ENCODE peak calls at places on chromosomes 4 and X, in nine cellular contexts. One of them, this sample, is unnamed.

GRCh38 chr4:60250657-60251056 is 949.5 kb upstream of the ADGRL3 start:
- DNase-seq in T-helper 2 cell: no peak
- DNase-seq in activated CD8-positive, alpha-beta memory T cell treated with anti-CD3 and anti-CD28 coated beads for 48 hours: no peak
- DNase-seq in WTC11: no peak
- DNase-seq in right atrium auricular region: no peak
- DNase-seq in stimulated activated naive B cell treated with anti-CD40 and anti-IgM and Interleukin-4, amounts not matched to agents 10 μg/mL and 1 μg/mL and 100 μg/mL, for 72 hours: no peak
- DNase-seq in ecto neural progenitor cell: no peak
- DNase-seq in SIG-M5: no peak
- DNase-seq in mesenchymal stem cell: no peak
- DNase-seq in this sample: no peak

GRCh38 chr4:24881508-24882071 is 31.3 kb downstream of the CCDC149 start:
- DNase-seq in T-helper 2 cell: no peak
- DNase-seq in activated CD8-positive, alpha-beta memory T cell treated with anti-CD3 and anti-CD28 coated beads for 48 hours: no peak
- DNase-seq in WTC11: no peak
- DNase-seq in right atrium auricular region: no peak
- DNase-seq in stimulated activated naive B cell treated with anti-CD40 and anti-IgM and Interleukin-4, amounts not matched to agents 10 μg/mL and 1 μg/mL and 100 μg/mL, for 72 hours: no peak
- DNase-seq in ecto neural progenitor cell: no peak
- DNase-seq in SIG-M5: no peak
- DNase-seq in mesenchymal stem cell: no peak
- DNase-seq in this sample: no peak

GRCh38 chr4:7964890-7965662 is 25.4 kb upstream of the AFAP1 start:
- DNase-seq in T-helper 2 cell: peak
- DNase-seq in activated CD8-positive, alpha-beta memory T cell treated with anti-CD3 and anti-CD28 coated beads for 48 hours: no peak
- DNase-seq in WTC11: no peak
- DNase-seq in right atrium auricular region: peak
- DNase-seq in stimulated activated naive B cell treated with anti-CD40 and anti-IgM and Interleukin-4, amounts not matched to agents 10 μg/mL and 1 μg/mL and 100 μg/mL, for 72 hours: no peak
- DNase-seq in ecto neural progenitor cell: no peak
- DNase-seq in SIG-M5: no peak
- DNase-seq in mesenchymal stem cell: peak
- DNase-seq in this sample: peak

GRCh38 chr4:1045193-1045594 is 33.8 kb downstream of the FGFRL1 start:
- DNase-seq in T-helper 2 cell: no peak
- DNase-seq in activated CD8-positive, alpha-beta memory T cell treated with anti-CD3 and anti-CD28 coated beads for 48 hours: no peak
- DNase-seq in WTC11: no peak
- DNase-seq in right atrium auricular region: no peak
- DNase-seq in stimulated activated naive B cell treated with anti-CD40 and anti-IgM and Interleukin-4, amounts not matched to agents 10 μg/mL and 1 μg/mL and 100 μg/mL, for 72 hours: no peak
- DNase-seq in ecto neural progenitor cell: no peak
- DNase-seq in SIG-M5: no peak
- DNase-seq in mesenchymal stem cell: no peak
- DNase-seq in this sample: no peak

GRCh38 chr4:148344382-148344781 is 97.8 kb downstream of the NR3C2 start:
- DNase-seq in T-helper 2 cell: no peak
- DNase-seq in activated CD8-positive, alpha-beta memory T cell treated with anti-CD3 and anti-CD28 coated beads for 48 hours: no peak
- DNase-seq in WTC11: no peak
- DNase-seq in right atrium auricular region: no peak
- DNase-seq in stimulated activated naive B cell treated with anti-CD40 and anti-IgM and Interleukin-4, amounts not matched to agents 10 μg/mL and 1 μg/mL and 100 μg/mL, for 72 hours: no peak
- DNase-seq in ecto neural progenitor cell: no peak
- DNase-seq in SIG-M5: no peak
- DNase-seq in mesenchymal stem cell: no peak
- DNase-seq in this sample: no peak

GRCh38 chr4:159758061-159758460 is 655.2 kb downstream of the RAPGEF2 start:
- DNase-seq in T-helper 2 cell: no peak
- DNase-seq in activated CD8-positive, alpha-beta memory T cell treated with anti-CD3 and anti-CD28 coated beads for 48 hours: no peak
- DNase-seq in WTC11: no peak
- DNase-seq in right atrium auricular region: no peak
- DNase-seq in stimulated activated naive B cell treated with anti-CD40 and anti-IgM and Interleukin-4, amounts not matched to agents 10 μg/mL and 1 μg/mL and 100 μg/mL, for 72 hours: no peak
- DNase-seq in ecto neural progenitor cell: no peak
- DNase-seq in SIG-M5: no peak
- DNase-seq in mesenchymal stem cell: no peak
- DNase-seq in this sample: no peak

GRCh38 chr4:72666910-72667309 is 97.9 kb upstream of the ADAMTS3 start:
- DNase-seq in T-helper 2 cell: no peak
- DNase-seq in activated CD8-positive, alpha-beta memory T cell treated with anti-CD3 and anti-CD28 coated beads for 48 hours: no peak
- DNase-seq in WTC11: peak
- DNase-seq in right atrium auricular region: no peak
- DNase-seq in stimulated activated naive B cell treated with anti-CD40 and anti-IgM and Interleukin-4, amounts not matched to agents 10 μg/mL and 1 μg/mL and 100 μg/mL, for 72 hours: no peak
- DNase-seq in ecto neural progenitor cell: peak
- DNase-seq in SIG-M5: no peak
- DNase-seq in mesenchymal stem cell: no peak
- DNase-seq in this sample: no peak

GRCh38 chr4:122588453-122589238 is 32.2 kb downstream of the IL21 start:
- DNase-seq in T-helper 2 cell: no peak
- DNase-seq in activated CD8-positive, alpha-beta memory T cell treated with anti-CD3 and anti-CD28 coated beads for 48 hours: no peak
- DNase-seq in WTC11: no peak
- DNase-seq in right atrium auricular region: no peak
- DNase-seq in stimulated activated naive B cell treated with anti-CD40 and anti-IgM and Interleukin-4, amounts not matched to agents 10 μg/mL and 1 μg/mL and 100 μg/mL, for 72 hours: no peak
- DNase-seq in ecto neural progenitor cell: no peak
- DNase-seq in SIG-M5: peak
- DNase-seq in mesenchymal stem cell: peak
- DNase-seq in this sample: no peak

GRCh38 chr4:182745268-182745667 is 171.9 kb downstream of the DCTD start:
- DNase-seq in T-helper 2 cell: no peak
- DNase-seq in activated CD8-positive, alpha-beta memory T cell treated with anti-CD3 and anti-CD28 coated beads for 48 hours: no peak
- DNase-seq in WTC11: no peak
- DNase-seq in right atrium auricular region: no peak
- DNase-seq in stimulated activated naive B cell treated with anti-CD40 and anti-IgM and Interleukin-4, amounts not matched to agents 10 μg/mL and 1 μg/mL and 100 μg/mL, for 72 hours: no peak
- DNase-seq in ecto neural progenitor cell: no peak
- DNase-seq in SIG-M5: no peak
- DNase-seq in mesenchymal stem cell: no peak
- DNase-seq in this sample: no peak

GRCh38 chrX:154384284-154384892 is 5.3 kb downstream of the EMD start:
- DNase-seq in T-helper 2 cell: no peak
- DNase-seq in activated CD8-positive, alpha-beta memory T cell treated with anti-CD3 and anti-CD28 coated beads for 48 hours: no peak
- DNase-seq in WTC11: no peak
- DNase-seq in right atrium auricular region: no peak
- DNase-seq in stimulated activated naive B cell treated with anti-CD40 and anti-IgM and Interleukin-4, amounts not matched to agents 10 μg/mL and 1 μg/mL and 100 μg/mL, for 72 hours: no peak
- DNase-seq in ecto neural progenitor cell: no peak
- DNase-seq in SIG-M5: no peak
- DNase-seq in mesenchymal stem cell: peak
- DNase-seq in this sample: no peak

GRCh38 chr4:176753049-176753448 is 39.7 kb downstream of the VEGFC start:
- DNase-seq in T-helper 2 cell: no peak
- DNase-seq in activated CD8-positive, alpha-beta memory T cell treated with anti-CD3 and anti-CD28 coated beads for 48 hours: no peak
- DNase-seq in WTC11: no peak
- DNase-seq in right atrium auricular region: no peak
- DNase-seq in stimulated activated naive B cell treated with anti-CD40 and anti-IgM and Interleukin-4, amounts not matched to agents 10 μg/mL and 1 μg/mL and 100 μg/mL, for 72 hours: no peak
- DNase-seq in ecto neural progenitor cell: no peak
- DNase-seq in SIG-M5: no peak
- DNase-seq in mesenchymal stem cell: peak
- DNase-seq in this sample: no peak

GRCh38 chr4:179196511-179196910 is 1754.3 kb upstream of the AGA start:
- DNase-seq in T-helper 2 cell: no peak
- DNase-seq in activated CD8-positive, alpha-beta memory T cell treated with anti-CD3 and anti-CD28 coated beads for 48 hours: no peak
- DNase-seq in WTC11: no peak
- DNase-seq in right atrium auricular region: no peak
- DNase-seq in stimulated activated naive B cell treated with anti-CD40 and anti-IgM and Interleukin-4, amounts not matched to agents 10 μg/mL and 1 μg/mL and 100 μg/mL, for 72 hours: no peak
- DNase-seq in ecto neural progenitor cell: no peak
- DNase-seq in SIG-M5: no peak
- DNase-seq in mesenchymal stem cell: peak
- DNase-seq in this sample: no peak

GRCh38 chr4:38948551-38948950 is 80.9 kb downstream of the FAM114A1 start:
- DNase-seq in T-helper 2 cell: no peak
- DNase-seq in activated CD8-positive, alpha-beta memory T cell treated with anti-CD3 and anti-CD28 coated beads for 48 hours: no peak
- DNase-seq in WTC11: no peak
- DNase-seq in right atrium auricular region: peak
- DNase-seq in stimulated activated naive B cell treated with anti-CD40 and anti-IgM and Interleukin-4, amounts not matched to agents 10 μg/mL and 1 μg/mL and 100 μg/mL, for 72 hours: no peak
- DNase-seq in ecto neural progenitor cell: no peak
- DNase-seq in SIG-M5: no peak
- DNase-seq in mesenchymal stem cell: peak
- DNase-seq in this sample: no peak

GRCh38 chr4:139940600-139940999 is 213.4 kb downstream of the MAML3 start:
- DNase-seq in T-helper 2 cell: no peak
- DNase-seq in activated CD8-positive, alpha-beta memory T cell treated with anti-CD3 and anti-CD28 coated beads for 48 hours: no peak
- DNase-seq in WTC11: no peak
- DNase-seq in right atrium auricular region: no peak
- DNase-seq in stimulated activated naive B cell treated with anti-CD40 and anti-IgM and Interleukin-4, amounts not matched to agents 10 μg/mL and 1 μg/mL and 100 μg/mL, for 72 hours: no peak
- DNase-seq in ecto neural progenitor cell: no peak
- DNase-seq in SIG-M5: no peak
- DNase-seq in mesenchymal stem cell: no peak
- DNase-seq in this sample: no peak

GRCh38 chr4:38753021-38753806 is 29.6 kb downstream of the TLR10 start:
- DNase-seq in T-helper 2 cell: no peak
- DNase-seq in activated CD8-positive, alpha-beta memory T cell treated with anti-CD3 and anti-CD28 coated beads for 48 hours: no peak
- DNase-seq in WTC11: peak
- DNase-seq in right atrium auricular region: peak
- DNase-seq in stimulated activated naive B cell treated with anti-CD40 and anti-IgM and Interleukin-4, amounts not matched to agents 10 μg/mL and 1 μg/mL and 100 μg/mL, for 72 hours: no peak
- DNase-seq in ecto neural progenitor cell: peak
- DNase-seq in SIG-M5: no peak
- DNase-seq in mesenchymal stem cell: peak
- DNase-seq in this sample: no peak

GRCh38 chr4:10245761-10246160 is 129.2 kb upstream of the WDR1 start:
- DNase-seq in T-helper 2 cell: no peak
- DNase-seq in activated CD8-positive, alpha-beta memory T cell treated with anti-CD3 and anti-CD28 coated beads for 48 hours: no peak
- DNase-seq in WTC11: no peak
- DNase-seq in right atrium auricular region: no peak
- DNase-seq in stimulated activated naive B cell treated with anti-CD40 and anti-IgM and Interleukin-4, amounts not matched to agents 10 μg/mL and 1 μg/mL and 100 μg/mL, for 72 hours: no peak
- DNase-seq in ecto neural progenitor cell: no peak
- DNase-seq in SIG-M5: no peak
- DNase-seq in mesenchymal stem cell: no peak
- DNase-seq in this sample: no peak

GRCh38 chr4:8580321-8581093 is at the start of gene GPR78:
- DNase-seq in T-helper 2 cell: no peak
- DNase-seq in activated CD8-positive, alpha-beta memory T cell treated with anti-CD3 and anti-CD28 coated beads for 48 hours: peak
- DNase-seq in WTC11: peak
- DNase-seq in right atrium auricular region: no peak
- DNase-seq in stimulated activated naive B cell treated with anti-CD40 and anti-IgM and Interleukin-4, amounts not matched to agents 10 μg/mL and 1 μg/mL and 100 μg/mL, for 72 hours: no peak
- DNase-seq in ecto neural progenitor cell: peak
- DNase-seq in SIG-M5: no peak
- DNase-seq in mesenchymal stem cell: peak
- DNase-seq in this sample: no peak